ENCODE peak calls at places on chromosomes 1 and 21, in nine cellular contexts. One of them, this sample, is unnamed.

GRCh38 chr1:162081316-162081715 is 11.8 kb downstream of the NOS1AP start:
- DNase-seq in NCI-H1436: no peak
- DNase-seq in dermis blood vessel endothelial cell: peak
- DNase-seq in D721Med: no peak
- DNase-seq in AG08395: no peak
- DNase-seq in K562: no peak
- DNase-seq in NAMALWA: no peak
- DNase-seq in NCI-H446: no peak
- DNase-seq in T-helper 1 cell: no peak
- DNase-seq in this sample: no peak

GRCh38 chr1:29646161-29646775 is 409.9 kb downstream of the PTPRU start:
- DNase-seq in K562: no peak
- DNase-seq in T-helper 1 cell: no peak
- DNase-seq in NCI-H1436: no peak
- DNase-seq in NCI-H446: no peak
- DNase-seq in D721Med: no peak
- DNase-seq in NAMALWA: no peak
- DNase-seq in AG08395: no peak
- DNase-seq in dermis blood vessel endothelial cell: no peak
- DNase-seq in this sample: no peak

GRCh38 chr21:45854702-45855247 is 126.8 kb upstream of the COL6A1 start:
- DNase-seq in NCI-H1436: no peak
- DNase-seq in NCI-H446: no peak
- DNase-seq in AG08395: no peak
- DNase-seq in K562: no peak
- DNase-seq in T-helper 1 cell: no peak
- DNase-seq in D721Med: no peak
- DNase-seq in NAMALWA: no peak
- DNase-seq in dermis blood vessel endothelial cell: no peak
- DNase-seq in this sample: no peak

GRCh38 chr1:172167801-172168596 is 252.5 kb upstream of the C1orf105 start:
- DNase-seq in dermis blood vessel endothelial cell: peak
- DNase-seq in NAMALWA: no peak
- DNase-seq in K562: no peak
- DNase-seq in NCI-H446: peak
- DNase-seq in NCI-H1436: peak
- DNase-seq in AG08395: peak
- DNase-seq in D721Med: no peak
- DNase-seq in T-helper 1 cell: no peak
- DNase-seq in this sample: no peak

GRCh38 chr1:59072017-59072947 is 224.6 kb upstream of the FGGY start:
- DNase-seq in NAMALWA: peak
- DNase-seq in D721Med: no peak
- DNase-seq in AG08395: no peak
- DNase-seq in T-helper 1 cell: no peak
- DNase-seq in NCI-H446: no peak
- DNase-seq in NCI-H1436: peak
- DNase-seq in dermis blood vessel endothelial cell: peak
- DNase-seq in K562: peak
- DNase-seq in this sample: peak

GRCh38 chr1:151243683-151244216 is 10.8 kb upstream of the PSMD4 start:
- DNase-seq in dermis blood vessel endothelial cell: no peak
- DNase-seq in NCI-H1436: no peak
- DNase-seq in T-helper 1 cell: no peak
- DNase-seq in AG08395: no peak
- DNase-seq in NCI-H446: no peak
- DNase-seq in D721Med: peak
- DNase-seq in K562: no peak
- DNase-seq in NAMALWA: no peak
- DNase-seq in this sample: no peak

GRCh38 chr1:12620142-12620865 is 2.3 kb upstream of the DHRS3 start:
- DNase-seq in AG08395: peak
- DNase-seq in D721Med: no peak
- DNase-seq in K562: peak
- DNase-seq in dermis blood vessel endothelial cell: no peak
- DNase-seq in T-helper 1 cell: no peak
- DNase-seq in NCI-H1436: no peak
- DNase-seq in NCI-H446: no peak
- DNase-seq in NAMALWA: no peak
- DNase-seq in this sample: no peak

GRCh38 chr1:226100436-226101347 is 38.2 kb downstream of the H3-3A start:
- DNase-seq in NCI-H1436: no peak
- DNase-seq in AG08395: peak
- DNase-seq in T-helper 1 cell: no peak
- DNase-seq in NCI-H446: no peak
- DNase-seq in dermis blood vessel endothelial cell: peak
- DNase-seq in NAMALWA: no peak
- DNase-seq in D721Med: peak
- DNase-seq in K562: peak
- DNase-seq in this sample: peak

GRCh38 chr1:151990856-151991198 is 2.8 kb downstream of the S100A10 start:
- DNase-seq in AG08395: peak
- DNase-seq in D721Med: no peak
- DNase-seq in T-helper 1 cell: no peak
- DNase-seq in dermis blood vessel endothelial cell: peak
- DNase-seq in NCI-H1436: no peak
- DNase-seq in NAMALWA: no peak
- DNase-seq in K562: no peak
- DNase-seq in NCI-H446: peak
- DNase-seq in this sample: no peak

GRCh38 chr1:90393025-90393424 is 324.1 kb downstream of the BARHL2 start:
- DNase-seq in NCI-H446: no peak
- DNase-seq in T-helper 1 cell: no peak
- DNase-seq in K562: no peak
- DNase-seq in NCI-H1436: no peak
- DNase-seq in D721Med: no peak
- DNase-seq in NAMALWA: no peak
- DNase-seq in dermis blood vessel endothelial cell: no peak
- DNase-seq in AG08395: no peak
- DNase-seq in this sample: no peak

GRCh38 chr1:225480825-225481434 is 53.1 kb upstream of the LBR start:
- DNase-seq in AG08395: no peak
- DNase-seq in D721Med: peak
- DNase-seq in dermis blood vessel endothelial cell: peak
- DNase-seq in T-helper 1 cell: no peak
- DNase-seq in K562: peak
- DNase-seq in NCI-H446: no peak
- DNase-seq in NAMALWA: peak
- DNase-seq in NCI-H1436: peak
- DNase-seq in this sample: peak

GRCh38 chr1:116740726-116741125 is 13.5 kb upstream of the CD2 start:
- DNase-seq in K562: no peak
- DNase-seq in AG08395: no peak
- DNase-seq in D721Med: no peak
- DNase-seq in dermis blood vessel endothelial cell: no peak
- DNase-seq in NAMALWA: no peak
- DNase-seq in T-helper 1 cell: no peak
- DNase-seq in NCI-H446: no peak
- DNase-seq in NCI-H1436: no peak
- DNase-seq in this sample: no peak

GRCh38 chr1:37265786-37266667 is 208.4 kb upstream of the ZC3H12A start:
- DNase-seq in K562: no peak
- DNase-seq in NCI-H1436: no peak
- DNase-seq in NCI-H446: no peak
- DNase-seq in T-helper 1 cell: no peak
- DNase-seq in dermis blood vessel endothelial cell: no peak
- DNase-seq in AG08395: no peak
- DNase-seq in NAMALWA: no peak
- DNase-seq in D721Med: peak
- DNase-seq in this sample: no peak

GRCh38 chr21:17900281-17900989 is 81.3 kb upstream of the C21orf91 start:
- DNase-seq in NCI-H1436: no peak
- DNase-seq in K562: peak
- DNase-seq in AG08395: no peak
- DNase-seq in NAMALWA: peak
- DNase-seq in D721Med: no peak
- DNase-seq in T-helper 1 cell: no peak
- DNase-seq in dermis blood vessel endothelial cell: no peak
- DNase-seq in NCI-H446: no peak
- DNase-seq in this sample: no peak